ENCODE peak calls at places on chromosomes 1 and 21, in eight cellular contexts. Q, V, A, O, L, C, P and R are unnamed samples.

GRCh38 chr1:28915036-28915895 is 897 bp downstream of the EPB41 start:
- DNase-seq in P (peak; percentile 26), A (peak; percentile 50), Q (peak; percentile 30), O (peak; percentile 71), V (peak; percentile 27), C (no peak), L (peak; percentile 69), R (peak; percentile 34)

GRCh38 chr1:15680614-15681345 is 3.3 kb upstream of the PLEKHM2 start:
- DNase-seq in V (no peak), Q (no peak), P (no peak), C (no peak), O (no peak), A (no peak), L (no peak), R (no peak)

GRCh38 chr1:93678966-93679480 is 2.6 kb downstream of the BCAR3 start:
- DNase-seq in V (no peak), A (no peak), C (no peak), O (no peak), Q (no peak), P (no peak), L (no peak), R (no peak)

GRCh38 chr1:167064622-167065021 is 25.6 kb downstream of the GPA33 start:
- DNase-seq in O (no peak), V (no peak), Q (no peak), C (no peak), A (no peak), L (no peak), P (no peak), R (no peak)

GRCh38 chr1:183901748-183902341 is 96.9 kb downstream of the RGL1 start:
- DNase-seq in L (no peak), Q (no peak), C (no peak), O (no peak), A (no peak), V (no peak), P (no peak), R (no peak)

GRCh38 chr1:58848818-58849411 is 65.1 kb upstream of the JUN start:
- DNase-seq in Q (no peak), C (no peak), A (no peak), P (peak; percentile 74), L (no peak), O (no peak), V (no peak), R (no peak)

GRCh38 chr21:34883501-34884271 is 165.4 kb downstream of the RUNX1 start:
- DNase-seq in Q (no peak), A (no peak), P (no peak), C (no peak), O (no peak), V (no peak), L (no peak), R (no peak)

GRCh38 chr1:66788231-66788939 is 12.7 kb downstream of the INSL5 start:
- DNase-seq in V (no peak), L (no peak), O (no peak), Q (no peak), P (no peak), C (no peak), A (peak; percentile 14), R (peak; percentile 25)

GRCh38 chr1:17227358-17227915 is 21.5 kb upstream of the PADI3 start:
- DNase-seq in Q (no peak), L (no peak), O (no peak), A (no peak), C (no peak), V (no peak), P (no peak), R (no peak)

GRCh38 chr1:119613769-119614358 is 34.2 kb downstream of the ZNF697 start:
- DNase-seq in C (no peak), A (peak; percentile 41), V (peak; percentile 20), O (peak; percentile 56), Q (peak; percentile 56), L (peak; percentile 74), P (peak; percentile 86), R (peak; percentile 52)

GRCh38 chr21:39776589-39776988 is 31.6 kb downstream of the IGSF5 start:
- DNase-seq in A (no peak), O (no peak), V (no peak), Q (no peak), C (no peak), P (no peak), L (no peak), R (no peak)

GRCh38 chr1:158124034-158124433 is 56.7 kb upstream of the CD1D start:
- DNase-seq in P (no peak), L (peak; percentile 31), A (no peak), Q (no peak), O (no peak), C (no peak), V (no peak), R (no peak)

GRCh38 chr1:77347646-77348045 is 65.8 kb downstream of the AK5 start:
- DNase-seq in V (no peak), O (peak; percentile 3), A (no peak), P (no peak), L (no peak), C (no peak), Q (no peak), R (no peak)

GRCh38 chr1:109887271-109887670 is 23.4 kb upstream of the CSF1 start:
- DNase-seq in O (no peak), P (no peak), Q (no peak), C (no peak), A (no peak), L (no peak), V (no peak), R (no peak)

GRCh38 chr1:8431028-8431427 is 113.1 kb downstream of the SLC45A1 start:
- DNase-seq in P (no peak), A (peak; percentile 32), Q (no peak), V (no peak), C (no peak), O (no peak), L (no peak), R (peak; percentile 16)

GRCh38 chr1:198523183-198523942 is 17.1 kb downstream of the ATP6V1G3 start:
- DNase-seq in A (no peak), O (no peak), L (no peak), V (no peak), C (no peak), Q (no peak), P (no peak), R (no peak)

GRCh38 chr1:117061986-117062415 is 1.9 kb downstream of the TTF2 start:
- DNase-seq in A (no peak), P (no peak), Q (no peak), L (no peak), V (no peak), C (no peak), O (no peak), R (peak; percentile 39)

GRCh38 chr1:157678721-157679120 is 21.8 kb downstream of the FCRL3 start:
- DNase-seq in O (no peak), V (no peak), L (no peak), P (no peak), C (no peak), A (no peak), Q (no peak), R (no peak)

GRCh38 chr1:183234660-183235476 is 48.8 kb downstream of the LAMC2 start:
- DNase-seq in V (no peak), P (peak; percentile 92), C (no peak), A (no peak), L (peak; percentile 63), O (peak; percentile 70), Q (no peak), R (no peak)

GRCh38 chr1:13543927-13544556 is 30.2 kb upstream of the LRRC38 start:
- DNase-seq in P (no peak), V (no peak), L (no peak), C (no peak), Q (peak; percentile 39), O (no peak), A (no peak), R (no peak)

GRCh38 chr1:218643926-218644325 is 298.8 kb downstream of the TGFB2 start:
- DNase-seq in V (no peak), O (no peak), P (no peak), C (no peak), A (no peak), Q (no peak), L (no peak), R (no peak)

GRCh38 chr1:23593556-23594148 is 34.4 kb upstream of the ID3 start:
- DNase-seq in P (no peak), A (no peak), L (peak; percentile 72), C (no peak), Q (no peak), O (peak; percentile 73), V (no peak), R (no peak)

GRCh38 chr1:120179420-120180348 is 3.4 kb upstream of the SEC22B start:
- DNase-seq in A (no peak), C (no peak), L (no peak), Q (no peak), O (no peak), V (no peak), P (peak; percentile 43), R (no peak)

GRCh38 chr1:211738709-211739301 is 63.4 kb upstream of the NEK2 start:
- DNase-seq in Q (no peak), V (no peak), O (no peak), C (no peak), P (no peak), L (no peak), A (peak; percentile 11), R (no peak)

GRCh38 chr1:115768549-115768948 is at the start of gene CASQ2:
- DNase-seq in A (no peak), Q (no peak), O (no peak), P (no peak), L (no peak), C (no peak), V (no peak), R (no peak)

GRCh38 chr1:193729429-193729828 is 543.0 kb upstream of the B3GALT2 start:
- DNase-seq in P (no peak), L (no peak), V (no peak), A (no peak), C (no peak), Q (no peak), O (peak; percentile 74), R (no peak)

GRCh38 chr1:205480349-205481278 is 23.9 kb upstream of the CDK18 start:
- DNase-seq in A (peak; percentile 71), O (no peak), C (no peak), L (no peak), Q (no peak), V (peak; percentile 22), P (no peak), R (peak; percentile 54)

GRCh38 chr1:98651116-98651625 is 10.3 kb upstream of the SNX7 start:
- DNase-seq in Q (no peak), L (no peak), O (no peak), C (no peak), V (no peak), P (no peak), A (no peak), R (no peak)